ENCODE peak calls at places on chromosomes 16 and 17, in four cellular contexts. H, V, R and Q are unnamed samples.

GRCh38 chr17:7634384-7634783 is 4.4 kb downstream of the SHBG start:
- DNase-seq in H (no peak), V (peak), R (peak), Q (peak)

GRCh38 chr16:84718-85452 is 6.9 kb downstream of the MPG start:
- DNase-seq in R (no peak), V (peak), H (peak), Q (peak)

GRCh38 chr17:72562628-72563188 is 441.9 kb downstream of the SOX9 start:
- DNase-seq in V (no peak), H (no peak), R (no peak), Q (no peak)

GRCh38 chr16:86576591-86577313 is 1.6 kb upstream of the FOXL1 start:
- DNase-seq in V (no peak), H (no peak), R (no peak), Q (no peak)

GRCh38 chr17:67499673-67500072 is 122.6 kb downstream of the PITPNC1 start:
- DNase-seq in R (no peak), V (no peak), H (no peak), Q (no peak)

GRCh38 chr17:36715951-36716350 is 114.6 kb downstream of the MRM1 start:
- DNase-seq in R (no peak), V (no peak), H (no peak), Q (no peak)

GRCh38 chr16:11783319-11784047 is 13.6 kb downstream of the ZC3H7A start:
- DNase-seq in V (no peak), H (peak), R (no peak), Q (peak)

GRCh38 chr17:57106107-57106835 is 21.2 kb downstream of the AKAP1 start:
- DNase-seq in H (no peak), R (no peak), V (peak), Q (peak)

GRCh38 chr17:63316100-63316499 is 130.0 kb downstream of the CYB561 start:
- DNase-seq in R (no peak), H (no peak), V (no peak), Q (no peak)

GRCh38 chr17:67491009-67491677 is 114.1 kb downstream of the PITPNC1 start:
- DNase-seq in R (peak), H (no peak), V (peak), Q (peak)

GRCh38 chr17:7914771-7915610 is 1.1 kb downstream of the RNF227 start:
- DNase-seq in R (peak), H (no peak), V (no peak), Q (no peak)

GRCh38 chr17:56939869-56940484 is 20.9 kb downstream of the COIL start:
- DNase-seq in V (peak), H (no peak), R (no peak), Q (peak)

GRCh38 chr16:75572859-75573542 is 6.8 kb downstream of the GABARAPL2 start:
- DNase-seq in H (no peak), V (no peak), R (no peak), Q (no peak)

GRCh38 chr17:57442914-57443571 is 186.7 kb downstream of the MSI2 start:
- DNase-seq in H (peak), R (peak), V (peak), Q (peak)

GRCh38 chr16:81860867-81861266 is 81.8 kb downstream of the PLCG2 start:
- DNase-seq in R (no peak), H (no peak), V (no peak), Q (no peak)

GRCh38 chr16:89048871-89049422 is 44.7 kb upstream of the ACSF3 start:
- DNase-seq in V (no peak), R (no peak), H (no peak), Q (no peak)

GRCh38 chr16:71846443-71846842 is 667 bp downstream of the ATXN1L start:
- DNase-seq in H (no peak), R (peak), V (no peak), Q (no peak)

GRCh38 chr16:48617711-48618148 is 7.8 kb upstream of the N4BP1 start:
- DNase-seq in H (no peak), V (peak), R (peak), Q (peak)

GRCh38 chr17:50057521-50057991 is 1.6 kb downstream of the ITGA3 start:
- DNase-seq in H (no peak), R (no peak), V (no peak), Q (peak)